ENCODE peak calls at places on chromosomes 6 and 20, in nine cellular contexts. U is EL; X is HCEC 1CT; E is stromal cell of bone marrow; T is psoas muscle; S is stimulated activated CD4-positive, alpha-beta T cell treated with anti-CD3 and anti-CD28 coated beads, Interleukin-12 subunit alpha, Interleukin-12 subunit beta, amount 100 ng/mL, for 48 hours; O is left cardiac atrium; V is SHP77; B is choroid plexus epithelial cell. P is an unnamed sample.

GRCh38 chr20:43955244-43956191 is 40.9 kb downstream of the TOX2 start:
- DNase-seq in U (peak), X (peak), E (peak), T (no peak), S (peak), O (no peak), V (no peak), B (peak), P (no peak)

GRCh38 chr6:158165919-158166416 is 2.1 kb downstream of the SERAC1 start:
- DNase-seq in U (no peak), X (no peak), E (no peak), T (no peak), S (no peak), O (no peak), V (no peak), B (no peak), P (no peak)

GRCh38 chr6:35716798-35717197 is 20.0 kb upstream of the ARMC12 start:
- DNase-seq in U (no peak), X (no peak), E (no peak), T (no peak), S (no peak), O (no peak), V (no peak), B (no peak), P (no peak)

GRCh38 chr6:61887425-61887824 is 398.6 kb downstream of the KHDRBS2 start:
- DNase-seq in U (no peak), X (no peak), E (no peak), T (no peak), S (no peak), O (no peak), V (no peak), B (peak), P (peak)

GRCh38 chr6:40427196-40427595 is 160.0 kb downstream of the LRFN2 start:
- DNase-seq in U (no peak), X (no peak), E (no peak), T (no peak), S (no peak), O (no peak), V (no peak), B (no peak), P (no peak)

GRCh38 chr20:3553663-3554062 is 82.8 kb downstream of the ATRN start:
- DNase-seq in U (no peak), X (no peak), E (no peak), T (no peak), S (no peak), O (no peak), V (no peak), B (no peak), P (no peak)

GRCh38 chr6:166635556-166635955 is 8.5 kb upstream of the RPS6KA2 start:
- DNase-seq in U (no peak), X (no peak), E (no peak), T (no peak), S (no peak), O (no peak), V (no peak), B (no peak), P (no peak)

GRCh38 chr6:53151676-53152075 is 3.0 kb upstream of the GCM1 start:
- DNase-seq in U (peak), X (no peak), E (no peak), T (no peak), S (no peak), O (no peak), V (no peak), B (peak), P (no peak)

GRCh38 chr6:124962617-124963415 is 579 bp downstream of the RNF217 start:
- DNase-seq in U (peak), X (peak), E (no peak), T (peak), S (no peak), O (peak), V (no peak), B (no peak), P (no peak)

GRCh38 chr20:2559641-2560040 is 23.3 kb downstream of the TMC2 start:
- DNase-seq in U (no peak), X (no peak), E (no peak), T (no peak), S (no peak), O (no peak), V (no peak), B (no peak), P (no peak)

GRCh38 chr6:27601668-27602254 is 128.9 kb upstream of the ZNF184 start:
- DNase-seq in U (peak), X (no peak), E (no peak), T (no peak), S (no peak), O (no peak), V (no peak), B (no peak), P (no peak)

GRCh38 chr6:127117979-127118504 is 429 bp upstream of the RSPO3 start:
- DNase-seq in U (peak), X (no peak), E (no peak), T (peak), S (no peak), O (no peak), V (no peak), B (no peak), P (no peak)

GRCh38 chr20:58271596-58272460 is 37.7 kb upstream of the RAB22A start:
- DNase-seq in U (no peak), X (no peak), E (no peak), T (no peak), S (peak), O (no peak), V (no peak), B (peak), P (no peak)

GRCh38 chr6:85015396-85015990 is 251.1 kb upstream of the TBX18 start:
- DNase-seq in U (peak), X (peak), E (peak), T (peak), S (peak), O (peak), V (peak), B (peak), P (no peak)

GRCh38 chr6:100283288-100283687 is 181.4 kb downstream of the SIM1 start:
- DNase-seq in U (peak), X (peak), E (no peak), T (no peak), S (no peak), O (no peak), V (no peak), B (peak), P (no peak)

GRCh38 chr6:52551483-52552277 is 25.2 kb downstream of the TRAM2 start:
- DNase-seq in U (peak), X (peak), E (no peak), T (peak), S (no peak), O (peak), V (peak), B (peak), P (peak)

GRCh38 chr20:42432485-42432884 is 757.2 kb downstream of the PTPRT start:
- DNase-seq in U (no peak), X (no peak), E (no peak), T (no peak), S (no peak), O (no peak), V (no peak), B (no peak), P (no peak)

GRCh38 chr6:41677430-41678045 is 39.3 kb downstream of the MDFI start:
- DNase-seq in U (no peak), X (no peak), E (no peak), T (no peak), S (no peak), O (peak), V (no peak), B (no peak), P (no peak)

GRCh38 chr6:51654647-51655046 is 432.8 kb downstream of the PKHD1 start:
- DNase-seq in U (no peak), X (no peak), E (no peak), T (no peak), S (no peak), O (no peak), V (no peak), B (no peak), P (no peak)

GRCh38 chr6:130547723-130548122 is 181.9 kb downstream of the TMEM200A start:
- DNase-seq in U (no peak), X (no peak), E (no peak), T (peak), S (no peak), O (no peak), V (no peak), B (no peak), P (no peak)

GRCh38 chr6:107290491-107290890 is 168.9 kb downstream of the PDSS2 start:
- DNase-seq in U (peak), X (no peak), E (no peak), T (no peak), S (no peak), O (no peak), V (no peak), B (no peak), P (no peak)

GRCh38 chr6:90319044-90319443 is 22.4 kb upstream of the BACH2 start:
- DNase-seq in U (peak), X (peak), E (no peak), T (no peak), S (no peak), O (no peak), V (no peak), B (peak), P (peak)

GRCh38 chr20:54340206-54340605 is 132.3 kb downstream of the PFDN4 start:
- DNase-seq in U (no peak), X (no peak), E (no peak), T (no peak), S (no peak), O (no peak), V (no peak), B (no peak), P (no peak)

GRCh38 chr6:18997375-18997826 is 610.3 kb downstream of the RNF144B start:
- DNase-seq in U (peak), X (no peak), E (peak), T (no peak), S (no peak), O (no peak), V (peak), B (peak), P (peak)

GRCh38 chr20:58389324-58389967 is 417 bp downstream of the VAPB start:
- DNase-seq in U (peak), X (peak), E (no peak), T (no peak), S (no peak), O (no peak), V (no peak), B (peak), P (no peak)

GRCh38 chr6:9504191-9504590 is 910.7 kb downstream of the TFAP2A start:
- DNase-seq in U (no peak), X (no peak), E (no peak), T (no peak), S (no peak), O (no peak), V (no peak), B (no peak), P (no peak)

GRCh38 chr20:25272223-25273000 is 24.5 kb downstream of the PYGB start:
- DNase-seq in U (peak), X (no peak), E (no peak), T (peak), S (no peak), O (peak), V (no peak), B (peak), P (no peak)

GRCh38 chr6:11754625-11755289 is 23.8 kb downstream of the ADTRP start:
- DNase-seq in U (peak), X (peak), E (peak), T (no peak), S (no peak), O (no peak), V (no peak), B (no peak), P (no peak)

GRCh38 chr6:11810039-11810541 is 31.5 kb upstream of the ADTRP start:
- DNase-seq in U (peak), X (peak), E (peak), T (peak), S (no peak), O (peak), V (peak), B (peak), P (no peak)

GRCh38 chr6:161195418-161195817 is 78.4 kb downstream of the AGPAT4 start:
- DNase-seq in U (no peak), X (no peak), E (no peak), T (no peak), S (no peak), O (no peak), V (no peak), B (no peak), P (no peak)

GRCh38 chr6:102022803-102023202 is 629.3 kb downstream of the GRIK2 start:
- DNase-seq in U (no peak), X (no peak), E (no peak), T (no peak), S (no peak), O (no peak), V (no peak), B (no peak), P (no peak)

GRCh38 chr6:168284187-168284586 is 35.4 kb downstream of the DACT2 start:
- DNase-seq in U (no peak), X (no peak), E (no peak), T (no peak), S (no peak), O (no peak), V (no peak), B (no peak), P (no peak)

GRCh38 chr6:92684386-92684785 is 735.0 kb downstream of the EPHA7 start:
- DNase-seq in U (no peak), X (no peak), E (no peak), T (no peak), S (no peak), O (no peak), V (no peak), B (peak), P (no peak)

GRCh38 chr6:39043776-39044175 is 4.8 kb upstream of the GLP1R start:
- DNase-seq in U (no peak), X (no peak), E (no peak), T (no peak), S (no peak), O (no peak), V (no peak), B (no peak), P (no peak)

GRCh38 chr6:154984146-154984545 is 11.0 kb upstream of the TIAM2 start:
- DNase-seq in U (peak), X (no peak), E (no peak), T (no peak), S (no peak), O (no peak), V (no peak), B (no peak), P (no peak)

GRCh38 chr6:139230421-139230840 is 61.4 kb downstream of the TXLNB start:
- DNase-seq in U (peak), X (peak), E (peak), T (no peak), S (no peak), O (no peak), V (peak), B (peak), P (peak)

GRCh38 chr20:47705497-47705856 is 79.8 kb downstream of the SULF2 start:
- DNase-seq in U (no peak), X (no peak), E (no peak), T (peak), S (no peak), O (no peak), V (no peak), B (no peak), P (no peak)